ENCODE peak calls at places on chromosomes 6 and 20, in eight cellular contexts. C is HFFc6; E is GM23338; S is colonic mucosa; L is heart left ventricle; W is CD8-positive, alpha-beta T cell; T is MCF 10A; R is GM13977. Q is an unnamed sample.

GRCh38 chr20:4812641-4813075 is 90.9 kb downstream of the PRND start:
- DNase-seq in C (no peak), E (no peak), S (no peak), L (no peak), W (no peak), T (no peak), R (no peak), Q (no peak)

GRCh38 chr20:48751871-48752270 is 75.9 kb downstream of the PREX1 start:
- DNase-seq in C (no peak), E (no peak), S (no peak), L (no peak), W (no peak), T (no peak), R (no peak), Q (no peak)

GRCh38 chr6:37311666-37312473 is 41.9 kb upstream of the RNF8 start:
- DNase-seq in C (peak), E (no peak), S (no peak), L (no peak), W (no peak), T (no peak), R (no peak), Q (no peak)

GRCh38 chr6:17167327-17167979 is 65.6 kb downstream of the STMND1 start:
- DNase-seq in C (peak), E (peak), S (peak), L (peak), W (no peak), T (peak), R (no peak), Q (no peak)

GRCh38 chr6:46757206-46757564 is 10.5 kb downstream of the ANKRD66 start:
- DNase-seq in C (no peak), E (no peak), S (no peak), L (no peak), W (no peak), T (no peak), R (no peak), Q (no peak)

GRCh38 chr6:14472964-14473363 is 355.4 kb downstream of the CD83 start:
- DNase-seq in C (no peak), E (no peak), S (no peak), L (no peak), W (no peak), T (no peak), R (no peak), Q (no peak)

GRCh38 chr20:41862476-41862875 is 244.3 kb upstream of the CHD6 start:
- DNase-seq in C (no peak), E (no peak), S (no peak), L (no peak), W (no peak), T (no peak), R (no peak), Q (no peak)

GRCh38 chr6:16136536-16137450 is 7.9 kb downstream of the MYLIP start:
- DNase-seq in C (peak), E (no peak), S (no peak), L (no peak), W (no peak), T (peak), R (no peak), Q (peak)

GRCh38 chr6:130560231-130560630 is 194.4 kb downstream of the TMEM200A start:
- DNase-seq in C (peak), E (no peak), S (no peak), L (no peak), W (no peak), T (no peak), R (no peak), Q (no peak)

GRCh38 chr6:21451546-21452013 is 142.0 kb upstream of the SOX4 start:
- DNase-seq in C (no peak), E (no peak), S (no peak), L (no peak), W (no peak), T (no peak), R (no peak), Q (no peak)

GRCh38 chr20:57426156-57426769 is 35.1 kb downstream of the RBM38 start:
- DNase-seq in C (no peak), E (no peak), S (no peak), L (no peak), W (no peak), T (no peak), R (no peak), Q (no peak)

GRCh38 chr6:72649032-72649984 is 27.4 kb downstream of the KCNQ5 start:
- DNase-seq in C (peak), E (no peak), S (no peak), L (no peak), W (no peak), T (peak), R (no peak), Q (no peak)

GRCh38 chr6:114619621-114620020 is 276.8 kb upstream of the HS3ST5 start:
- DNase-seq in C (no peak), E (no peak), S (no peak), L (no peak), W (no peak), T (no peak), R (no peak), Q (no peak)

GRCh38 chr6:170176621-170177382 is 114.1 kb downstream of the DLL1 start:
- DNase-seq in C (no peak), E (no peak), S (peak), L (no peak), W (peak), T (no peak), R (peak), Q (no peak)

GRCh38 chr6:23990158-23990557 is 135.9 kb upstream of the NRSN1 start:
- DNase-seq in C (no peak), E (no peak), S (no peak), L (no peak), W (no peak), T (no peak), R (no peak), Q (no peak)

GRCh38 chr6:107496041-107496440 is 6.1 kb downstream of the SOBP start:
- DNase-seq in C (no peak), E (no peak), S (no peak), L (no peak), W (no peak), T (no peak), R (no peak), Q (no peak)

GRCh38 chr20:8242827-8243764 is 111.0 kb downstream of the PLCB1 start:
- DNase-seq in C (no peak), E (no peak), S (no peak), L (peak), W (no peak), T (no peak), R (no peak), Q (no peak)

GRCh38 chr20:48156951-48157700 is 371.8 kb upstream of the SULF2 start:
- DNase-seq in C (no peak), E (no peak), S (no peak), L (no peak), W (no peak), T (no peak), R (no peak), Q (no peak)

GRCh38 chr6:45422541-45423110 is 44.9 kb upstream of the SUPT3H start:
- DNase-seq in C (peak), E (peak), S (peak), L (peak), W (peak), T (peak), R (no peak), Q (peak)

GRCh38 chr6:137176729-137177128 is 3.3 kb upstream of the IL22RA2 start:
- DNase-seq in C (no peak), E (no peak), S (no peak), L (no peak), W (no peak), T (no peak), R (no peak), Q (no peak)

GRCh38 chr20:57698191-57698866 is 11.5 kb downstream of the PMEPA1 start:
- DNase-seq in C (peak), E (no peak), S (peak), L (no peak), W (no peak), T (peak), R (no peak), Q (no peak)

GRCh38 chr6:45880139-45880538 is 135.5 kb downstream of the CLIC5 start:
- DNase-seq in C (peak), E (no peak), S (no peak), L (no peak), W (no peak), T (no peak), R (no peak), Q (no peak)

GRCh38 chr6:121748376-121748775 is 312.9 kb downstream of the GJA1 start:
- DNase-seq in C (no peak), E (no peak), S (no peak), L (no peak), W (no peak), T (peak), R (no peak), Q (no peak)

GRCh38 chr20:57270204-57270937 is 3.9 kb upstream of the BMP7 start:
- DNase-seq in C (no peak), E (peak), S (no peak), L (no peak), W (no peak), T (no peak), R (no peak), Q (no peak)

GRCh38 chr6:107128175-107128574 is 12.9 kb upstream of the BEND3 start:
- DNase-seq in C (no peak), E (no peak), S (no peak), L (no peak), W (no peak), T (peak), R (no peak), Q (no peak)

GRCh38 chr6:40185486-40185885 is 251.2 kb upstream of the MOCS1 start:
- DNase-seq in C (no peak), E (no peak), S (no peak), L (no peak), W (no peak), T (no peak), R (no peak), Q (no peak)

GRCh38 chr6:43878823-43879495 is 108.9 kb downstream of the VEGFA start:
- DNase-seq in C (no peak), E (no peak), S (peak), L (no peak), W (no peak), T (peak), R (no peak), Q (no peak)

GRCh38 chr6:14272111-14273085 is 154.8 kb downstream of the CD83 start:
- DNase-seq in C (peak), E (no peak), S (no peak), L (no peak), W (no peak), T (peak), R (no peak), Q (no peak)

GRCh38 chr6:151196571-151196970 is 43.2 kb upstream of the AKAP12 start:
- DNase-seq in C (no peak), E (no peak), S (peak), L (peak), W (no peak), T (peak), R (no peak), Q (no peak)

GRCh38 chr6:45222380-45222779 is 105.8 kb upstream of the RUNX2 start:
- DNase-seq in C (no peak), E (no peak), S (no peak), L (no peak), W (no peak), T (no peak), R (no peak), Q (no peak)

GRCh38 chr20:44187763-44188709 is 1.0 kb upstream of the JPH2 start:
- DNase-seq in C (peak), E (no peak), S (no peak), L (no peak), W (no peak), T (peak), R (no peak), Q (no peak)

GRCh38 chr6:113858605-113859348 is 1.6 kb downstream of the MARCKS start:
- DNase-seq in C (peak), E (peak), S (peak), L (peak), W (peak), T (peak), R (peak), Q (peak)

GRCh38 chr6:64280569-64280968 is 645.0 kb downstream of the PHF3 start:
- DNase-seq in C (no peak), E (peak), S (peak), L (no peak), W (no peak), T (peak), R (peak), Q (no peak)

GRCh38 chr6:16749516-16750485 is 11.5 kb downstream of the ATXN1 start:
- DNase-seq in C (no peak), E (no peak), S (no peak), L (no peak), W (no peak), T (no peak), R (no peak), Q (no peak)

GRCh38 chr6:160733045-160733646 is 31.1 kb downstream of the PLG start:
- DNase-seq in C (peak), E (peak), S (peak), L (peak), W (no peak), T (peak), R (peak), Q (no peak)

GRCh38 chr6:152356659-152357058 is 280.5 kb downstream of the SYNE1 start:
- DNase-seq in C (peak), E (peak), S (no peak), L (no peak), W (no peak), T (peak), R (peak), Q (no peak)

GRCh38 chr6:56902551-56903464 is 52.1 kb upstream of the BEND6 start:
- DNase-seq in C (peak), E (peak), S (peak), L (peak), W (no peak), T (peak), R (peak), Q (no peak)

GRCh38 chr6:130928993-130929678 is 101.9 kb downstream of the SMLR1 start:
- DNase-seq in C (peak), E (no peak), S (no peak), L (no peak), W (no peak), T (no peak), R (no peak), Q (no peak)

GRCh38 chr20:3046677-3047462 is 1.0 kb downstream of the MRPS26 start:
- DNase-seq in C (no peak), E (peak), S (peak), L (no peak), W (no peak), T (peak), R (peak), Q (no peak)

GRCh38 chr20:36481380-36482043 is 59.8 kb upstream of the MYL9 start:
- DNase-seq in C (no peak), E (peak), S (no peak), L (no peak), W (no peak), T (no peak), R (no peak), Q (no peak)
- TF ChIP-seq CTCF in C (no peak), E (no peak), S (no peak), L (no peak), W (no peak), T (no peak), R (no peak), Q (peak)

DNA sequence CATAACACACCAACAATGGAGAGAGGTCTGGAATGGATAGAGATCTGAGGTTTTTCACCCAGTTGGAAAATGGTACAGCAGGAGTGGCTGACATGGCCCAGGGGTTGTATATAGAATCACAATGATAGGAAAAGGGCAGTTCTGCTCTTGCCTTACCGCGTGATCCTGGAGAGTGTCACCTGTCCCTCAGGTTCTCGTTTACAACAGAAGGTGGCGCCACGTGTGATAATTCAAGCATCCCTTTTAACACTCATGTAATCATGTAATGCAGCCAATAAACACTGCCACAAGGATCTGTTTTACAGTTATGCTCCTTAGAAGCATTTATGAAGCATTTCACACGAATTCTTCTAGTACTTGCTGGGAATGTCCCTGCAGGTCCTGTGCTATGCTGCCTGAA is 12.9 kb upstream of the WFDC2 start:
- DNase-seq in C (no peak), E (peak), S (peak), L (no peak), W (no peak), T (peak), R (no peak), Q (no peak)
- TF ChIP-seq CTCF in C (peak), E (peak), S (peak), L (no peak), W (peak), T (no peak), R (peak), Q (no peak)

GRCh38 chr6:167501831-167502385 is 177.0 kb downstream of the TTLL2 start:
- DNase-seq in C (no peak), E (peak), S (peak), L (no peak), W (no peak), T (peak), R (no peak), Q (no peak)
- TF ChIP-seq CTCF in C (no peak), E (peak), S (peak), L (no peak), W (no peak), T (peak), R (peak), Q (no peak)

DNA sequence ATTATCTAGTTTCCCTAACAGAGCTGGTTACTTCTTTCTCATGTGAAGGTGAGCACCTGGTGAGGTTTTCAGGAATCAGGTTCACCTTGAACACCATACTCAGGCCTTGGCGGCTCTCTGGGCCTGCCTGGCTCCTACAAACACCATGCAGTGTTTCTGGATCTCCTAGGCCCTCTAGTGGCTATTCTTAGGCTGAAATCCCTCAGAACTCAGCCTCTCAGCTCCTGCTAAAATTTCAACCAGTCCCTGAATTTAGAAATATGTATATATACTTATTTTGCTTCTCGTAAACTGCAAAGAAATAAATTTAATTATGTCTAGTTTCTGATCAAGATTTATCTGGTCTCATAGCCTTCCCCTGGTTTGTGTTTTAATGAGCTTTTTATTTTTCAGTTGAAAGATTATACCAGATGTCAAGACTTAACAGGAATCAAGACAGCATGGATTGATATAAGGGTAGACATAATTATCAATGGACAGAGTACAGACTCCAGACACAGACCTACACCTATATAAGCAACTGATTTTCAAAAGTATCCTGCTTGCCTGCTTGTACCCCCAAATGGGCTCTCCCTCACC is 55.9 kb downstream of the ANKEF1 start:
- DNase-seq in C (no peak), E (peak), S (peak), L (peak), W (no peak), T (peak), R (peak), Q (no peak)
- TF ChIP-seq CTCF in C (peak), E (peak), S (peak), L (peak), W (peak), T (peak), R (peak), Q (peak)

DNA sequence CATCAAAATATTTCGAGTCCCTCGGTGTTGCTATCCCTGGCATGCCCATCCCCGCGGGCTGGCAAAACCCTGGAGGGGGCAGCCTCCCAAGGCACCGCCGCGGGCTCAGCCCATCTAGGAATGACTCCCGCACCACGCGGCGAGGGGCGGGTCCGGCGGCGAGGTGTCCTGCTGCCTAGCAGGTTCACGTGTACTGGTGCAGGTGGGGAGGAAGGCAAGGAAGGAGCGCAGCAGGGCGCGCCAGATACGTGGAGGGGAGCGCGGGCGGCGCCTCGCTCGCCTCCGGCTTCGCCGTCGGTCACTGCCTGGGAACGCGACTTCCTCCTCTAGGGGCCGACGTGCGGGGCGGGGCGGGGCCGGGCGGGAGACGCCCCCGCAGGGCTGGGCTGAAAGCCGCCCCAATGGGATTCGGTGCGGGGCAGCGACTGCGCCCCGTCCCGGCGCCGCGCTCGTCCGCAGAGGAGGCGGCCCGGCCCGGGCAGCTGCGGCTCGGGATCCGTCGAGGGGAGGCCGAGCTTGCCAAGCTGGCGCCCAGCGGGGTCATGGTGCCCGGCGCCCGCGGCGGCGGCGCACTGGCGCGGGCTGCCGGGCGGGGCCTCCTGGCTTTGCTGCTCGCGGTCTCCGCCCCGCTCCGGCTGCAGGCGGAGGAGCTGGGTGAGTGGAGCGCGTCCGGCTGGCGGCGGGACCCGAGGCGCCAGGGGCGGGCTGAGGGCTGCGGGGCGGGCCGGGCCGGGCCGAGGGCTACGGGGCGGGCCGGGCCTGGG is at the start of gene DCBLD1:
- DNase-seq in C (peak), E (peak), S (peak), L (peak), W (peak), T (peak), R (peak), Q (peak)
- TF ChIP-seq CTCF in C (peak), E (no peak), S (no peak), L (no peak), W (no peak), T (no peak), R (no peak), Q (no peak)

GRCh38 chr6:3776881-3777507 is 25.5 kb upstream of the PXDC1 start:
- DNase-seq in C (no peak), E (peak), S (no peak), L (no peak), W (no peak), T (no peak), R (no peak), Q (no peak)
- TF ChIP-seq CTCF in C (no peak), E (peak), S (no peak), L (no peak), W (no peak), T (no peak), R (no peak), Q (no peak)